ENCODE peak calls at places on chromosomes 13 and 19, in five cellular contexts. E is body of pancreas, Y is ovary, R is uterus, P is IMR-90. N is an unnamed sample.

GRCh38 chr19:54429545-54430227 is 14.4 kb downstream of the TTYH1 start:
- DNase-seq in R (no peak), P (no peak), Y (no peak), E (no peak), N (no peak)

GRCh38 chr19:39810424-39810823 is 23.5 kb downstream of the DYRK1B start:
- DNase-seq in E (no peak), P (no peak), Y (no peak), R (no peak), N (no peak)

GRCh38 chr19:7366701-7367420 is 18.1 kb downstream of the ARHGEF18 start:
- DNase-seq in E (peak; percentile 26), P (peak; percentile 33), R (no peak), Y (no peak), N (no peak)

GRCh38 chr13:91270031-91270430 is 77.5 kb upstream of the MIR17HG start:
- DNase-seq in Y (no peak), P (no peak), E (no peak), R (no peak), N (no peak)

GRCh38 chr19:12959482-12959881 is 2.5 kb upstream of the GADD45GIP1 start:
- DNase-seq in P (no peak), E (no peak), R (no peak), Y (no peak), N (no peak)

GRCh38 chr13:61410669-61411297 is 4.9 kb downstream of the PCDH20 start:
- DNase-seq in P (peak; percentile 8), Y (no peak), E (no peak), R (no peak), N (no peak)

GRCh38 chr19:52786078-52786463 is 520 bp downstream of the ZNF600 start:
- DNase-seq in R (peak; percentile 21), E (peak; percentile 5), Y (peak; percentile 13), P (no peak), N (no peak)

GRCh38 chr19:7917292-7918061 is 2.7 kb upstream of the SNAPC2 start:
- DNase-seq in Y (peak; percentile 49), P (peak; percentile 45), R (peak; percentile 61), E (peak; percentile 55), N (no peak)

GRCh38 chr13:99863789-99864626 is 107.6 kb downstream of the ZIC5 start:
- DNase-seq in Y (no peak), E (no peak), R (no peak), P (no peak), N (no peak)

GRCh38 chr19:5355076-5355475 is 14.5 kb upstream of the PTPRS start:
- DNase-seq in P (no peak), E (no peak), Y (no peak), R (no peak), N (no peak)

GRCh38 chr13:113187263-113187669 is 21.2 kb downstream of the PCID2 start:
- DNase-seq in Y (peak; percentile 26), P (peak; percentile 100), R (peak; percentile 61), E (peak; percentile 59), N (peak; percentile 72)

GRCh38 chr13:39397221-39397620 is 205.8 kb downstream of the LHFPL6 start:
- DNase-seq in R (no peak), Y (no peak), P (no peak), E (no peak), N (no peak)

GRCh38 chr19:13835791-13836723 is 40.8 kb downstream of the ZSWIM4 start:
- DNase-seq in R (no peak), P (no peak), E (peak; percentile 65), Y (no peak), N (no peak)

GRCh38 chr13:76783798-76784197 is 102.4 kb downstream of the KCTD12 start:
- DNase-seq in Y (no peak), R (no peak), E (no peak), P (no peak), N (no peak)

GRCh38 chr13:33125821-33126570 is 109.8 kb downstream of the KL start:
- DNase-seq in R (peak; percentile 70), Y (peak; percentile 77), E (peak; percentile 73), P (peak; percentile 97), N (peak; percentile 77)

GRCh38 chr19:50418186-50419021 is at the start of gene SPIB:
- DNase-seq in R (no peak), P (no peak), E (no peak), Y (no peak), N (no peak)

DNA sequence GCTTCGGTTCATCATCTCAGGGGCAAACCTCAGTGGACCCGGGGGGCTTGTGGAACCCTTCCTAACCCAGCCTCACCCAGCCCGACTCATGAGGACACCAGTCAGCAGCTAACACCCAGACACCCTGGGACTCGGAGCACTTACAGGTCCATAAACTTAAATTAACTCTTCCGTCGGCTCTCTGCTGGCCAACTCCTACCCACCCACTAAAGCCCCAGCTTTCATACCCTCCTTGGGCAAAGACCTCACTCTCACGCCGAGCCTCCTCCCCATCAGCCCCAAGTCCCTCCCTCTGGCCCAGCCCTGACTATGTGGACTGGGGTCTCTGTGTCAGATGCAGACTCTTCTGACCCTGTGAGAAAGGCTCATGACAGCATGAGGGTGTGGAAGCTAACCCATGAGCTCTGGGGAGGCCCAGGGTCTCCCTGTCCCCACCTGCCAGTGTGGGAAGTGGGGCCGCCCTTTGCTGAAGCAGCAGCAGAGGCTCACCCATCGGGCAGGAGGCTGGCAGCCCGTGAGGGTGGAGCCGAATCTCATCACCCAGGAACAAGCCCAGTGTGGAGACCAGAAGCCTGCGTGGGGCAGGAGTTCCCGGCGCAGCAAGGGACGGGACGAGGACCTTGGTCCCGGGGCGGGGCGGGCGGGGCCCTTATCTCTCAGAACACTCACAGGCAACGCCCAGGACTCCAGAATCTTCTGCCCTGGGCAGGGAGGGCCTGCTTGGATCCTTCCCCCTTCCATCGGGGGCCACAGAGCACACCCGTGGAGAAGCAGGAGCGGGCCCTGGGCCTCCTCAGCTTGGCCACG is 19.8 kb downstream of the TCF3 start:
- DNase-seq in E (no peak), R (no peak), Y (no peak), P (no peak), N (no peak)
- TF ChIP-seq POLR2A in E (no peak), R (no peak), Y (no peak), P (no peak), N (no peak)

GRCh38 chr13:106467406-106468122 is 67.9 kb downstream of the EFNB2 start:
- DNase-seq in R (no peak), E (no peak), Y (no peak), P (no peak), N (no peak)
- H3K4me1 ChIP-seq in R (no peaks in the 10 kb centered on the region), E (peaks cover 5% of the 10 kb centered on the region), Y (no peaks in the 10 kb centered on the region), P (no peaks in the 10 kb centered on the region), N (peaks cover 6% of the 10 kb centered on the region)

GRCh38 chr19:860481-861098 is 1.1 kb downstream of the CFD start:
- DNase-seq in Y (no peak), E (peak; percentile 66), R (no peak), P (peak; percentile 75), N (peak; percentile 66)
- TF ChIP-seq CTCF in Y (no peak), E (no peak), R (no peak), P (peak; percentile 21), N (peak; percentile 12)

GRCh38 chr19:4063369-4064072 is 3.2 kb downstream of the ZBTB7A start:
- DNase-seq in E (no peak), P (no peak), Y (no peak), R (no peak), N (no peak)
- TF ChIP-seq POLR2A in E (no peak), P (no peak), Y (no peak), R (no peak), N (no peak)

GRCh38 chr19:3178377-3178972 is at the start of gene S1PR4:
- DNase-seq in Y (no peak), R (no peak), P (no peak), E (no peak), N (no peak)

GRCh38 chr19:3175761-3176714 is 2.5 kb upstream of the S1PR4 start:
- DNase-seq in P (peak; percentile 65), E (peak; percentile 37), R (no peak), Y (no peak), N (peak; percentile 33)

GRCh38 chr19:3178973-3179738 is 587 bp downstream of the S1PR4 start:
- DNase-seq in R (no peak), Y (no peak), P (no peak), E (no peak), N (no peak)

GRCh38 chr19:3179739-3180293 is 1.2 kb downstream of the S1PR4 start:
- DNase-seq in R (no peak), P (no peak), Y (no peak), E (no peak), N (no peak)

DNA sequence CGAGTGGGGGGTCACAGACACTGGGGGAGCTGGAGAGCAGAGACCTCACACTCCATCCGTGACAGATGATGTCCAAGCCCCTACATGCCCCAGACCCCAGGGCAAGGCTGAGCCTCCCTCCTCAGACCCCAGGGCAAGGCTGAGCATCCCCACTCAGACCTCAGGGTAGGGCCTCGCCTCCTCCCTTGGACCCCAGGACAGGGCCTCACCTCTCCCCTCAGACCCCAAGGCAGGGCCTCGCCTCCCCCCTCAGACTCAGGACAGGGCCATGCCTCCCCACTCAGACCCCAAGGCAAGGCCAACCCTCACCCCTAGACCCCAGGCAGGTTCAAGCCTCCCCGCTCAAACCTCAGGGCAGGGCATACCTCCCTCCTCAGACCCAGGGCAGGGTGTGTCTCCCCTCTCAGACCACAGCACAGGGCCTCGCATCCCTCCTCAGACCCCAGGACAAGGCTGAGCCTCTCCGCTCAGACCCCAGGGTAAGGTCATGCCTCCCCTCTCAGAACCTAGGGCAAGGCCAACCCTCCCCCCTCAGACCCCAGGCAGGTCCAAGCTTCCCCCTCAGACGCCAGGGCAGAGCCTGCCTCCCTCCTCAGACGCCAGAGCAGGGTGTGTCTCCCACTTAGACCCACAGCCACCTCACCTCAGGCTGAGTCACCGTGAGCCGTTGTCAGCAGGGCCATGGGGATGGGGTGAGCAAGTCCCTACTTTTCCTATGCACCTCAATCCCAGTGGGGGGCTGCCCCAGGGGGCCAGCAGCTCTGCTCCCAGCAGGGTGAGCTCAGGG is 1.7 kb upstream of the S1PR4 start:
- DNase-seq in R (no peak), Y (no peak), E (no peak), P (peak; percentile 67), N (no peak)
- H3K4me1 ChIP-seq in R (no peaks in the 10 kb centered on the region), Y (no peaks in the 10 kb centered on the region), E (no peaks in the 10 kb centered on the region), P (peaks cover 11% of the 10 kb centered on the region), N (peaks cover 9% of the 10 kb centered on the region)

DNA sequence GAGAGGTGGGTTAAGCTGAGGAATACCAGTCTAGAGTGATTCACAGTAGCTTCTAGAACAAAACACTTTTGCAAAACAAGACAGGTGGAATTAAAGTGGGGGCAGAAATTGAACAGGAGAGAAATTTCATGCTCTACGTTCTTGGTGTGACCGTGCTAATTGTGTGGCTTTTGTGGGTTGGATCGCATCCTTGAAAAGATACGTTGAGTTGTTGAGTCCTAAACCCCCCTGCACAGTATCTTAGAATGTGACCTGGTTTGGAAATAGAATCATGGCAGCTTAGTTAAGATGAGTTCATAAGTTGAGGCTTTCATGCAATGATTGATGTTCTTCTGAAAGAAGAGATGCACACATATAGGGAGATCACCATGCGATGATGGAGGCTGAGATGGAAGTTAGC is 308.2 kb downstream of the ATP8A2 start:
- DNase-seq in E (no peak), Y (no peak), P (no peak), R (no peak), N (no peak)
- TF ChIP-seq CTCF in E (no peak), Y (no peak), P (no peak), R (no peak), N (no peak)

DNA sequence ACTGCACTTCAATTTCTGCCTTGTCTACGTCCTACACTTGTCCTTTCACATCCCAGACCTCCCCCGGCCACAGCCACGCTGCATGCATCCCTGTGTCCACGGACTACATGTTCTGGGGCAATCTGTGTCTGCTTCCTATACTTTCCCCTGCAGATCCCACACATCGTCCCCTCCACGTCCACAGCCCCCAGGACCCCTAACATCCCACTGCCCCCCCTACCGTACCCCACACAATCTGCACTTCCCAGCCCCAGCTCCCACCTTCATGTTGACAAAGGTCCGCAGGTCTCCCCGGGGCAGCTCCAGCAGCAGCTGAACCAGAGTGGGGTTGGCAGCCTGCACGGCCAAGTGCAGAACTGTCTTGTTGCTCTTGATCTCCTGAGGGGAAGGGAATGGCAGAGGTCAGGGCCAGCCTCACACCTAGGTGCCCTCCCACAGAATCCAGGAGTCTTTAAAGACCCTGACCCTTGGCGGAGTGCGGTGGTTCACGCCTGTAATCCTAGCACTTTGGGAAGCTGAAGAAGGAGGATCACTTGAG is 10.2 kb downstream of the NFKBID start:
- DNase-seq in Y (no peak), R (no peak), P (no peak), E (no peak), N (no peak)
- TF ChIP-seq POLR2A in Y (no peak), R (no peak), P (no peak), E (no peak), N (no peak)

N was measured in tibial nerve.